ENCODE peak calls at places on chromosomes 1 and 21, in ten cellular contexts. H is stimulated activated CD4-positive, alpha-beta T cell treated with anti-CD3 and anti-CD28 coated beads, Interleukin-15, amount 100 ng/mL, for 24 hours; M is NCI-H510A treated with DMSO at 0.1 percent for 48 hours; L is NCI-H1694 treated with DMSO at 0.1 percent for 48 hours; W is activated CD4-positive, alpha-beta T cell treated with anti-CD3 and anti-CD28 coated beads for 48 hours; C is adrenal gland; E is M059J; B is activated CD8-positive, alpha-beta T cell treated with anti-CD3 and anti-CD28 coated beads for 36 hours; I is T-helper 1 cell; K is dorsolateral prefrontal cortex. G is an unnamed sample.

GRCh38 chr1:162633327-162633762 is 1.1 kb downstream of the DDR2 start:
- DNase-seq in B (no peak), L (no peak), I (no peak), K (no peak), M (no peak), E (peak), C (no peak), W (no peak), H (no peak), G (no peak)

GRCh38 chr1:119141020-119141424 is 569 bp upstream of the WARS2 start:
- DNase-seq in K (no peak), B (peak), E (peak), I (peak), L (no peak), M (peak), C (peak), W (peak), H (peak), G (no peak)

GRCh38 chr1:233241782-233242181 is 53.7 kb downstream of the PCNX2 start:
- DNase-seq in C (no peak), B (no peak), E (peak), I (no peak), K (no peak), L (no peak), M (no peak), W (no peak), H (no peak), G (no peak)

GRCh38 chr1:211619033-211619996 is 40.4 kb upstream of the SLC30A1 start:
- DNase-seq in H (no peak), B (no peak), L (no peak), C (no peak), I (no peak), K (no peak), W (no peak), M (no peak), E (no peak), G (no peak)

GRCh38 chr21:45497846-45498645 is 44.2 kb downstream of the SLC19A1 start:
- DNase-seq in B (no peak), L (no peak), E (no peak), M (no peak), W (no peak), C (no peak), I (no peak), H (no peak), K (peak), G (no peak)

GRCh38 chr1:233478611-233479010 is 135.3 kb upstream of the KCNK1 start:
- DNase-seq in B (no peak), E (no peak), K (no peak), H (no peak), C (no peak), I (no peak), W (no peak), M (no peak), L (no peak), G (no peak)

GRCh38 chr21:28639742-28640141 is 352.9 kb downstream of the LTN1 start:
- DNase-seq in B (no peak), I (no peak), C (no peak), K (no peak), E (no peak), H (no peak), L (no peak), M (no peak), W (no peak), G (no peak)

GRCh38 chr1:100622966-100623762 is 85.2 kb downstream of the GPR88 start:
- DNase-seq in I (no peak), M (no peak), E (peak), H (no peak), B (no peak), L (no peak), W (no peak), K (no peak), C (no peak), G (no peak)

GRCh38 chr1:154871374-154871773 is 1.3 kb upstream of the KCNN3 start:
- DNase-seq in C (no peak), I (no peak), B (no peak), W (no peak), L (no peak), H (no peak), E (no peak), K (no peak), M (peak), G (no peak)

GRCh38 chr1:1291023-1291528 is 10.8 kb downstream of the SCNN1D start:
- DNase-seq in C (no peak), I (no peak), K (no peak), L (no peak), W (no peak), E (no peak), M (peak), H (no peak), B (no peak), G (no peak)

GRCh38 chr1:50080904-50081586 is 27.7 kb upstream of the ELAVL4 start:
- DNase-seq in L (peak), W (no peak), K (no peak), I (no peak), B (peak), C (peak), E (no peak), M (peak), H (no peak), G (no peak)

GRCh38 chr21:39503138-39503762 is 51.5 kb downstream of the SH3BGR start:
- DNase-seq in C (no peak), K (no peak), I (no peak), B (no peak), H (no peak), W (no peak), E (no peak), L (no peak), M (no peak), G (no peak)

GRCh38 chr1:66271216-66271903 is 262.6 kb upstream of the SGIP1 start:
- DNase-seq in L (peak), I (peak), C (peak), H (peak), E (peak), K (no peak), M (peak), W (peak), B (peak), G (no peak)

GRCh38 chr1:179151908-179152682 is 70.2 kb downstream of the TOR3A start:
- DNase-seq in W (no peak), I (no peak), C (no peak), H (no peak), K (no peak), B (no peak), L (no peak), M (no peak), E (no peak), G (no peak)

GRCh38 chr1:168234846-168235547 is 9.2 kb downstream of the SFT2D2 start:
- DNase-seq in K (no peak), H (peak), W (peak), I (peak), M (no peak), B (peak), E (peak), C (peak), L (peak), G (peak)

GRCh38 chr1:222189218-222189617 is 358.7 kb downstream of the HHIPL2 start:
- DNase-seq in W (no peak), C (no peak), E (no peak), I (no peak), B (no peak), L (no peak), H (no peak), M (no peak), K (no peak), G (no peak)

GRCh38 chr1:151952811-151953210 is 40.8 kb downstream of the S100A10 start:
- DNase-seq in E (no peak), K (no peak), L (no peak), W (no peak), B (no peak), M (no peak), I (no peak), C (no peak), H (no peak), G (no peak)